ENCODE peak calls at places on chromosomes 11 and 22, in nine cellular contexts. One of them, this sample, is unnamed.

GRCh38 chr22:41290262-41291221 is 4.6 kb upstream of the RANGAP1 start:
- DNase-seq in body of pancreas: peak
- DNase-seq in lower leg skin: no peak
- DNase-seq in A549: no peak
- DNase-seq in heart left ventricle: no peak
- DNase-seq in ovary: no peak
- DNase-seq in HCT116: no peak
- DNase-seq in transverse colon: no peak
- DNase-seq in endothelial cell of umbilical vein: peak
- DNase-seq in this sample: no peak

GRCh38 chr22:46092011-46092410 is 58.3 kb upstream of the PPARA start:
- DNase-seq in body of pancreas: no peak
- DNase-seq in lower leg skin: no peak
- DNase-seq in A549: no peak
- DNase-seq in heart left ventricle: no peak
- DNase-seq in ovary: no peak
- DNase-seq in HCT116: no peak
- DNase-seq in transverse colon: no peak
- DNase-seq in endothelial cell of umbilical vein: no peak
- DNase-seq in this sample: no peak

GRCh38 chr11:2674681-2675131 is 25.1 kb downstream of the KCNQ1OT1 start:
- DNase-seq in body of pancreas: peak
- DNase-seq in lower leg skin: no peak
- DNase-seq in A549: no peak
- DNase-seq in heart left ventricle: peak
- DNase-seq in ovary: peak
- DNase-seq in HCT116: no peak
- DNase-seq in transverse colon: no peak
- DNase-seq in endothelial cell of umbilical vein: no peak
- DNase-seq in this sample: no peak

GRCh38 chr11:74417860-74418508 is 19.8 kb upstream of the PGM2L1 start:
- DNase-seq in body of pancreas: no peak
- DNase-seq in lower leg skin: no peak
- DNase-seq in A549: no peak
- DNase-seq in heart left ventricle: no peak
- DNase-seq in ovary: no peak
- DNase-seq in HCT116: no peak
- DNase-seq in transverse colon: no peak
- DNase-seq in endothelial cell of umbilical vein: peak
- DNase-seq in this sample: no peak

GRCh38 chr22:24703101-24703500 is 71.4 kb downstream of the PIWIL3 start:
- DNase-seq in body of pancreas: no peak
- DNase-seq in lower leg skin: no peak
- DNase-seq in A549: no peak
- DNase-seq in heart left ventricle: peak
- DNase-seq in ovary: peak
- DNase-seq in HCT116: no peak
- DNase-seq in transverse colon: peak
- DNase-seq in endothelial cell of umbilical vein: no peak
- DNase-seq in this sample: no peak

GRCh38 chr22:27885977-27886842 is 32.8 kb downstream of the PITPNB start:
- DNase-seq in body of pancreas: peak
- DNase-seq in lower leg skin: no peak
- DNase-seq in A549: peak
- DNase-seq in heart left ventricle: peak
- DNase-seq in ovary: no peak
- DNase-seq in HCT116: peak
- DNase-seq in transverse colon: peak
- DNase-seq in endothelial cell of umbilical vein: peak
- DNase-seq in this sample: no peak

GRCh38 chr22:22865311-22866072 is 22.1 kb upstream of the IGLL5 start:
- DNase-seq in body of pancreas: no peak
- DNase-seq in lower leg skin: no peak
- DNase-seq in A549: no peak
- DNase-seq in heart left ventricle: no peak
- DNase-seq in ovary: no peak
- DNase-seq in HCT116: no peak
- DNase-seq in transverse colon: peak
- DNase-seq in endothelial cell of umbilical vein: no peak
- DNase-seq in this sample: no peak

GRCh38 chr22:50125029-50125428 is 35.2 kb downstream of the MOV10L1 start:
- DNase-seq in body of pancreas: no peak
- DNase-seq in lower leg skin: no peak
- DNase-seq in A549: no peak
- DNase-seq in heart left ventricle: no peak
- DNase-seq in ovary: no peak
- DNase-seq in HCT116: no peak
- DNase-seq in transverse colon: no peak
- DNase-seq in endothelial cell of umbilical vein: no peak
- DNase-seq in this sample: no peak

GRCh38 chr11:6283453-6284023 is 23.9 kb downstream of the CCKBR start:
- DNase-seq in body of pancreas: no peak
- DNase-seq in lower leg skin: no peak
- DNase-seq in A549: no peak
- DNase-seq in heart left ventricle: no peak
- DNase-seq in ovary: no peak
- DNase-seq in HCT116: no peak
- DNase-seq in transverse colon: no peak
- DNase-seq in endothelial cell of umbilical vein: no peak
- DNase-seq in this sample: no peak

DNA sequence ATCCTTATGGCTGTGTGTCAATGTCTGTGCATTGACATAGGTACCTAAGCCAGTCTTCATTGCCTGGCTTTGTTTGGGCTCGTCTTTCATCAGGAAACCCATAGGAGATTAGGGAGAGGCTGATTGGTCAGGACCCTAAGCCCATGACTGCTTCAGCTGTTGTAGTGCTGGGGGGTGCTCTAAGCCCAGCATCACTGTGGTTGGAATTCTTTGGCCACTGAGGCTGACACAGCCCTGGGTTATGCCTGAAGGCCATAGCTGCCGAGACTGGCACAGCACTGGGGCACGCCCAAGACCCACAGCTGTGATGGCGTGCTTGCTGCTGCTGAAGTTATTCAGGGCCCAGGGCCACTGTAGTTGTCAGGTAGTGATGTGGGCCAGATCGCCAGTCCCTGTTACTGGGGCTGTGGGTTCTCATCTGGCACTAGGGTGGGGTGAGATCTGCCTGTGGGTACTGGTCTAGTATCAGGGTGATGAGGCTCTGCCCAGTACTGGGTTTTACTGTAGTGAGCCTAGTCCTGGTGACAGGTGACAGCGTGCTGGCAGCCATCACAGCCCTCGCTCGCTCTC is 4.9 kb downstream of the USP18 start:
- DNase-seq in body of pancreas: no peak
- DNase-seq in lower leg skin: no peak
- DNase-seq in A549: no peak
- DNase-seq in heart left ventricle: no peak
- DNase-seq in ovary: no peak
- DNase-seq in HCT116: no peak
- DNase-seq in transverse colon: no peak
- DNase-seq in endothelial cell of umbilical vein: no peak
- DNase-seq in this sample: no peak
- TF ChIP-seq POLR2A in body of pancreas: no peak
- TF ChIP-seq POLR2A in lower leg skin: no peak
- TF ChIP-seq POLR2A in A549: no peak
- TF ChIP-seq POLR2A in heart left ventricle: no peak
- TF ChIP-seq POLR2A in ovary: no peak
- TF ChIP-seq POLR2A in HCT116: no peak
- TF ChIP-seq POLR2A in transverse colon: no peak
- TF ChIP-seq POLR2A in endothelial cell of umbilical vein: no peak
- TF ChIP-seq POLR2A in this sample: no peak

DNA sequence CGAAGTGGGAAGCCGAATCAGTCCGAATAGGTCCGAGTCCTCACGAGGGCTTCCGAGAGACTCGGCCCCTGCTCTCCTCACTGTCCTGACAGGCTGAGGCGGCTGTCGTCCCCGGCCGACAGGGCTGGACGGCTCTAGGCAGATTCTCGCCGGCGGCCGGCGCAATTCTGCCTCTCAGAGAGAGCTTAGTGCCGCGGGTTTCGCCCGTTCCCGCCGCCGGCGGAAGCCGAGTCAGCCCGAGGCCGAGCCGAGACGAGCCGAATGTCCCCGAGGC is 247 bp upstream of the DEAF1 start:
- DNase-seq in body of pancreas: no peak
- DNase-seq in lower leg skin: no peak
- DNase-seq in A549: no peak
- DNase-seq in heart left ventricle: no peak
- DNase-seq in ovary: no peak
- DNase-seq in HCT116: no peak
- DNase-seq in transverse colon: no peak
- DNase-seq in endothelial cell of umbilical vein: no peak
- DNase-seq in this sample: no peak
- TF ChIP-seq POLR2A in body of pancreas: no peak
- TF ChIP-seq POLR2A in lower leg skin: no peak
- TF ChIP-seq POLR2A in A549: no peak
- TF ChIP-seq POLR2A in heart left ventricle: no peak
- TF ChIP-seq POLR2A in ovary: no peak
- TF ChIP-seq POLR2A in HCT116: no peak
- TF ChIP-seq POLR2A in transverse colon: no peak
- TF ChIP-seq POLR2A in endothelial cell of umbilical vein: no peak
- TF ChIP-seq POLR2A in this sample: no peak

GRCh38 chr11:67239795-67240574 is 26.3 kb upstream of the GRK2 start:
- DNase-seq in body of pancreas: peak
- DNase-seq in lower leg skin: peak
- DNase-seq in A549: peak
- DNase-seq in heart left ventricle: peak
- DNase-seq in ovary: peak
- DNase-seq in HCT116: peak
- DNase-seq in transverse colon: peak
- DNase-seq in endothelial cell of umbilical vein: peak
- DNase-seq in this sample: peak
- TF ChIP-seq POLR2A in body of pancreas: peak
- TF ChIP-seq POLR2A in lower leg skin: peak
- TF ChIP-seq POLR2A in A549: peak
- TF ChIP-seq POLR2A in heart left ventricle: no peak
- TF ChIP-seq POLR2A in ovary: peak
- TF ChIP-seq POLR2A in HCT116: peak
- TF ChIP-seq POLR2A in transverse colon: peak
- TF ChIP-seq POLR2A in endothelial cell of umbilical vein: peak
- TF ChIP-seq POLR2A in this sample: peak

GRCh38 chr11:118909619-118910308 is 16.0 kb downstream of the BCL9L start:
- DNase-seq in body of pancreas: no peak
- DNase-seq in lower leg skin: no peak
- DNase-seq in A549: no peak
- DNase-seq in heart left ventricle: no peak
- DNase-seq in ovary: no peak
- DNase-seq in HCT116: no peak
- DNase-seq in transverse colon: no peak
- DNase-seq in endothelial cell of umbilical vein: no peak
- DNase-seq in this sample: no peak

GRCh38 chr11:118908264-118908663 is 17.5 kb downstream of the BCL9L start:
- DNase-seq in body of pancreas: no peak
- DNase-seq in lower leg skin: no peak
- DNase-seq in A549: no peak
- DNase-seq in heart left ventricle: no peak
- DNase-seq in ovary: peak
- DNase-seq in HCT116: no peak
- DNase-seq in transverse colon: no peak
- DNase-seq in endothelial cell of umbilical vein: no peak
- DNase-seq in this sample: no peak

GRCh38 chr11:118907749-118908106 is 18.0 kb downstream of the BCL9L start:
- DNase-seq in body of pancreas: no peak
- DNase-seq in lower leg skin: no peak
- DNase-seq in A549: no peak
- DNase-seq in heart left ventricle: no peak
- DNase-seq in ovary: no peak
- DNase-seq in HCT116: no peak
- DNase-seq in transverse colon: no peak
- DNase-seq in endothelial cell of umbilical vein: no peak
- DNase-seq in this sample: no peak

GRCh38 chr11:118910309-118911112 is 15.2 kb downstream of the BCL9L start:
- DNase-seq in body of pancreas: peak
- DNase-seq in lower leg skin: no peak
- DNase-seq in A549: no peak
- DNase-seq in heart left ventricle: peak
- DNase-seq in ovary: peak
- DNase-seq in HCT116: no peak
- DNase-seq in transverse colon: peak
- DNase-seq in endothelial cell of umbilical vein: peak
- DNase-seq in this sample: peak

GRCh38 chr11:118908931-118909618 is 16.7 kb downstream of the BCL9L start:
- DNase-seq in body of pancreas: peak
- DNase-seq in lower leg skin: no peak
- DNase-seq in A549: no peak
- DNase-seq in heart left ventricle: peak
- DNase-seq in ovary: peak
- DNase-seq in HCT116: no peak
- DNase-seq in transverse colon: peak
- DNase-seq in endothelial cell of umbilical vein: peak
- DNase-seq in this sample: peak
- TF ChIP-seq POLR2A in body of pancreas: no peak
- TF ChIP-seq POLR2A in lower leg skin: no peak
- TF ChIP-seq POLR2A in A549: peak
- TF ChIP-seq POLR2A in heart left ventricle: no peak
- TF ChIP-seq POLR2A in ovary: peak
- TF ChIP-seq POLR2A in HCT116: peak
- TF ChIP-seq POLR2A in transverse colon: peak
- TF ChIP-seq POLR2A in endothelial cell of umbilical vein: no peak
- TF ChIP-seq POLR2A in this sample: peak